ENCODE peak calls at places on chromosome 2, in four cellular contexts. One of them, this sample, is unnamed.
A peak's percentile ranks its signal among the peaks of the same experiment; 100 is the strongest.

GRCh38 chr2:150152240-150152639 is 335.2 kb downstream of the RND3 start:
- DNase-seq in gastrocnemius medialis: no peak
- DNase-seq in upper lobe of right lung: no peak
- DNase-seq in left lung: no peak
- DNase-seq in this sample: no peak

GRCh38 chr2:130370490-130370889 is 14.6 kb downstream of the PTPN18 start:
- DNase-seq in gastrocnemius medialis: no peak
- DNase-seq in upper lobe of right lung: no peak
- DNase-seq in left lung: no peak
- DNase-seq in this sample: peak; percentile 48

GRCh38 chr2:239313776-239314175 is 87.0 kb downstream of the HDAC4 start:
- DNase-seq in gastrocnemius medialis: no peak
- DNase-seq in upper lobe of right lung: no peak
- DNase-seq in left lung: no peak
- DNase-seq in this sample: no peak

GRCh38 chr2:200225943-200226342 is 80.5 kb upstream of the SPATS2L start:
- DNase-seq in gastrocnemius medialis: no peak
- DNase-seq in upper lobe of right lung: no peak
- DNase-seq in left lung: no peak
- DNase-seq in this sample: no peak

GRCh38 chr2:221529943-221530652 is 42.0 kb downstream of the EPHA4 start:
- DNase-seq in gastrocnemius medialis: no peak
- DNase-seq in upper lobe of right lung: no peak
- DNase-seq in left lung: no peak
- DNase-seq in this sample: no peak

GRCh38 chr2:168135630-168136029 is 111.8 kb downstream of the STK39 start:
- DNase-seq in gastrocnemius medialis: no peak
- DNase-seq in upper lobe of right lung: no peak
- DNase-seq in left lung: no peak
- DNase-seq in this sample: no peak

GRCh38 chr2:4972472-4972871 is 719.7 kb upstream of the SOX11 start:
- DNase-seq in gastrocnemius medialis: no peak
- DNase-seq in upper lobe of right lung: no peak
- DNase-seq in left lung: no peak
- DNase-seq in this sample: no peak

GRCh38 chr2:178271629-178272333 is 77.5 kb downstream of the OSBPL6 start:
- DNase-seq in gastrocnemius medialis: peak; percentile 96
- DNase-seq in upper lobe of right lung: no peak
- DNase-seq in left lung: no peak
- DNase-seq in this sample: no peak

GRCh38 chr2:196718796-196719564 is 79.5 kb downstream of the CCDC150 start:
- DNase-seq in gastrocnemius medialis: no peak
- DNase-seq in upper lobe of right lung: no peak
- DNase-seq in left lung: peak; percentile 76
- DNase-seq in this sample: no peak

GRCh38 chr2:207157162-207157481 is 8.6 kb downstream of the KLF7 start:
- DNase-seq in gastrocnemius medialis: no peak
- DNase-seq in upper lobe of right lung: no peak
- DNase-seq in left lung: no peak
- DNase-seq in this sample: no peak

GRCh38 chr2:128178650-128179460 is 87.9 kb downstream of the UGGT1 start:
- DNase-seq in gastrocnemius medialis: peak; percentile 26
- DNase-seq in upper lobe of right lung: no peak
- DNase-seq in left lung: no peak
- DNase-seq in this sample: no peak

GRCh38 chr2:85288244-85288725 is 39.5 kb downstream of the TGOLN2 start:
- DNase-seq in gastrocnemius medialis: no peak
- DNase-seq in upper lobe of right lung: no peak
- DNase-seq in left lung: no peak
- DNase-seq in this sample: no peak

GRCh38 chr2:144830543-144830942 is 310.6 kb upstream of the ZEB2 start:
- DNase-seq in gastrocnemius medialis: no peak
- DNase-seq in upper lobe of right lung: no peak
- DNase-seq in left lung: no peak
- DNase-seq in this sample: no peak

GRCh38 chr2:193695367-193695766 is 1500.6 kb upstream of the TMEFF2 start:
- DNase-seq in gastrocnemius medialis: no peak
- DNase-seq in upper lobe of right lung: no peak
- DNase-seq in left lung: no peak
- DNase-seq in this sample: no peak

GRCh38 chr2:145228506-145228905 is 708.6 kb upstream of the ZEB2 start:
- DNase-seq in gastrocnemius medialis: no peak
- DNase-seq in upper lobe of right lung: no peak
- DNase-seq in left lung: no peak
- DNase-seq in this sample: no peak

GRCh38 chr2:170563401-170563800 is 151.7 kb upstream of the SP5 start:
- DNase-seq in gastrocnemius medialis: no peak
- DNase-seq in upper lobe of right lung: no peak
- DNase-seq in left lung: no peak
- DNase-seq in this sample: no peak

GRCh38 chr2:174376967-174377366 is 18.6 kb upstream of the SCRN3 start:
- DNase-seq in gastrocnemius medialis: no peak
- DNase-seq in upper lobe of right lung: no peak
- DNase-seq in left lung: no peak
- DNase-seq in this sample: no peak

GRCh38 chr2:233242231-233242917 is 9.1 kb upstream of the ATG16L1 start:
- DNase-seq in gastrocnemius medialis: no peak
- DNase-seq in upper lobe of right lung: no peak
- DNase-seq in left lung: no peak
- DNase-seq in this sample: no peak

GRCh38 chr2:95058989-95059601 is 33.6 kb downstream of the MAL start:
- DNase-seq in gastrocnemius medialis: no peak
- DNase-seq in upper lobe of right lung: peak; percentile 59
- DNase-seq in left lung: no peak
- DNase-seq in this sample: no peak

GRCh38 chr2:179812501-179812900 is 48.9 kb downstream of the ZNF385B start:
- DNase-seq in gastrocnemius medialis: no peak
- DNase-seq in upper lobe of right lung: no peak
- DNase-seq in left lung: no peak
- DNase-seq in this sample: no peak

GRCh38 chr2:96098900-96099590 is 17.3 kb downstream of the ADRA2B start:
- DNase-seq in gastrocnemius medialis: peak; percentile 45
- DNase-seq in upper lobe of right lung: peak; percentile 46
- DNase-seq in left lung: peak; percentile 69
- DNase-seq in this sample: no peak

GRCh38 chr2:9769171-9770005 is 73.9 kb upstream of the TAF1B start:
- DNase-seq in gastrocnemius medialis: no peak
- DNase-seq in upper lobe of right lung: peak; percentile 65
- DNase-seq in left lung: peak; percentile 66
- DNase-seq in this sample: peak; percentile 60

GRCh38 chr2:39470580-39470979 is 33.5 kb upstream of the MAP4K3 start:
- DNase-seq in gastrocnemius medialis: no peak
- DNase-seq in upper lobe of right lung: no peak
- DNase-seq in left lung: no peak
- DNase-seq in this sample: no peak

GRCh38 chr2:39468574-39469331 is 31.7 kb upstream of the MAP4K3 start:
- DNase-seq in gastrocnemius medialis: no peak
- DNase-seq in upper lobe of right lung: no peak
- DNase-seq in left lung: no peak
- DNase-seq in this sample: no peak

GRCh38 chr2:39466311-39466710 is 29.2 kb upstream of the MAP4K3 start:
- DNase-seq in gastrocnemius medialis: no peak
- DNase-seq in upper lobe of right lung: no peak
- DNase-seq in left lung: no peak
- DNase-seq in this sample: no peak

GRCh38 chr2:39464867-39465266 is 27.8 kb upstream of the MAP4K3 start:
- DNase-seq in gastrocnemius medialis: no peak
- DNase-seq in upper lobe of right lung: no peak
- DNase-seq in left lung: no peak
- DNase-seq in this sample: no peak

GRCh38 chr2:39469807-39470206 is 32.7 kb upstream of the MAP4K3 start:
- DNase-seq in gastrocnemius medialis: no peak
- DNase-seq in upper lobe of right lung: no peak
- DNase-seq in left lung: no peak
- DNase-seq in this sample: peak; percentile 52
- H3K4me3 ChIP-seq in gastrocnemius medialis: no peak overlapping the region
- H3K4me3 ChIP-seq in upper lobe of right lung: no peak overlapping the region
- H3K4me3 ChIP-seq in left lung: no peak overlapping the region
- H3K4me3 ChIP-seq in this sample: no peak overlapping the region

GRCh38 chr2:148545387-148546256 is 98.9 kb upstream of the EPC2 start:
- DNase-seq in gastrocnemius medialis: no peak
- DNase-seq in upper lobe of right lung: no peak
- DNase-seq in left lung: no peak
- DNase-seq in this sample: no peak

GRCh38 chr2:148540022-148540421 is 104.5 kb upstream of the EPC2 start:
- DNase-seq in gastrocnemius medialis: no peak
- DNase-seq in upper lobe of right lung: no peak
- DNase-seq in left lung: no peak
- DNase-seq in this sample: no peak

GRCh38 chr2:148542614-148543013 is 101.9 kb upstream of the EPC2 start:
- DNase-seq in gastrocnemius medialis: no peak
- DNase-seq in upper lobe of right lung: no peak
- DNase-seq in left lung: no peak
- DNase-seq in this sample: no peak

GRCh38 chr2:148538375-148538774 is 106.2 kb upstream of the EPC2 start:
- DNase-seq in gastrocnemius medialis: no peak
- DNase-seq in upper lobe of right lung: no peak
- DNase-seq in left lung: no peak
- DNase-seq in this sample: no peak

GRCh38 chr2:148541792-148542191 is 102.8 kb upstream of the EPC2 start:
- DNase-seq in gastrocnemius medialis: no peak
- DNase-seq in upper lobe of right lung: no peak
- DNase-seq in left lung: no peak
- DNase-seq in this sample: no peak
- H3K27me3 ChIP-seq in gastrocnemius medialis: no peaks in the 10 kb centered on the region
- H3K27me3 ChIP-seq in upper lobe of right lung: no peaks in the 10 kb centered on the region
- H3K27me3 ChIP-seq in left lung: no peaks in the 10 kb centered on the region
- H3K27me3 ChIP-seq in this sample: no peaks in the 10 kb centered on the region

DNA sequence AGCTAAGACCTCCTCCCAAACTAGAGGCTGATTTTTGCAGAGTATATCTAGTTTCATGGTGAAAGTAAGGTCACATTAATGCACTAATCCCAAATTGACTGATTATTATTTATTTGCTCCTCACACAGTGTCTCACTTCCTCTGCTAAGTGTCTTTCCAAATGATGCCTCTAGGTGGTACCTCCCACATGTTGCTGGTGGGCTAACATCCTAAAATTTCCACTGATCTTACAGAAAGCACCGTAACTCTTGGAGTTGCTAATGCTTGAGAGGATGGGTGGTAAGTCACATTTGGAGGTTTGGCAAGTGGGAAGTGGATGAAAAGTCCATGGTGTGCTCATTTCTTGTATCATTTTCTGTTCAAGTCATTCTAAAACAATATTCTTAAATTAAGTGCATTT is 428.7 kb upstream of the GYPC start:
- DNase-seq in gastrocnemius medialis: no peak
- DNase-seq in upper lobe of right lung: no peak
- DNase-seq in left lung: no peak
- DNase-seq in this sample: no peak
- TF ChIP-seq CTCF in gastrocnemius medialis: no peak
- TF ChIP-seq CTCF in upper lobe of right lung: peak; percentile 17
- TF ChIP-seq CTCF in left lung: no peak
- TF ChIP-seq CTCF in this sample: peak; percentile 22

DNA sequence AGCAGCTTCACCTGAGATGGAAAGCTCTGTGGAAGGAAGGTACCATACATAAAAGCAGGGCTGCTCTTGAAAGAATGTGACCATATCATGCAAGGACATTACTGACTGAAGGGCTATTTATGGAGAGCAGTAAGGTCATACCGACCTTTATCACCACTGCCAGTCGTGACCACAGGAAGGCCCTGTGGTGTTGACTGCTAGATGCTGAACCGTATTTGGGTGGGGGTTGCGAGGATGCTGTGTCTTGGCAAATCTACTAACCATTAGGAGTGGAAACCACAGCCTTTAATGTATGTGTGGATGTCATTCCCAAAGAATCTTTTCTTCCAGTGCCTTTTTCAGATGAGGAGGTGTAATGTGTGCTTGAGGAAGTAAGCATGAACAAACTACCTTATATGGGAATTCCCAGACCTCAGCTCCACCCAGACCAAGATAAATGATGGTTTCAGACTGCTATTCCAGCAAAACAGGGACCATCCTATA is 60.8 kb downstream of the LIMS1 start:
- DNase-seq in gastrocnemius medialis: no peak
- DNase-seq in upper lobe of right lung: no peak
- DNase-seq in left lung: no peak
- DNase-seq in this sample: no peak
- H3K4me3 ChIP-seq in gastrocnemius medialis: no peak overlapping the region
- H3K4me3 ChIP-seq in upper lobe of right lung: no peak overlapping the region
- H3K4me3 ChIP-seq in left lung: no peak overlapping the region
- H3K4me3 ChIP-seq in this sample: peak overlapping the region; percentile 29

GRCh38 chr2:70769450-70769849 is 1.4 kb upstream of the ADD2 start:
- DNase-seq in gastrocnemius medialis: no peak
- DNase-seq in upper lobe of right lung: no peak
- DNase-seq in left lung: no peak
- DNase-seq in this sample: no peak
- H3K27me3 ChIP-seq in gastrocnemius medialis: peaks cover 40% of the 10 kb centered on the region
- H3K27me3 ChIP-seq in upper lobe of right lung: peaks cover 45% of the 10 kb centered on the region
- H3K27me3 ChIP-seq in left lung: peaks cover 97% of the 10 kb centered on the region
- H3K27me3 ChIP-seq in this sample: peaks cover 1% of the 10 kb centered on the region

GRCh38 chr2:162086904-162087303 is 12.9 kb upstream of the DPP4 start:
- DNase-seq in gastrocnemius medialis: no peak
- DNase-seq in upper lobe of right lung: no peak
- DNase-seq in left lung: no peak
- DNase-seq in this sample: no peak

GRCh38 chr2:162090109-162090508 is 16.1 kb upstream of the DPP4 start:
- DNase-seq in gastrocnemius medialis: no peak
- DNase-seq in upper lobe of right lung: no peak
- DNase-seq in left lung: no peak
- DNase-seq in this sample: no peak

GRCh38 chr2:162092656-162093556 is 18.9 kb upstream of the DPP4 start:
- DNase-seq in gastrocnemius medialis: peak; percentile 50
- DNase-seq in upper lobe of right lung: no peak
- DNase-seq in left lung: no peak
- DNase-seq in this sample: no peak

GRCh38 chr2:162092008-162092390 is 18.0 kb upstream of the DPP4 start:
- DNase-seq in gastrocnemius medialis: no peak
- DNase-seq in upper lobe of right lung: no peak
- DNase-seq in left lung: no peak
- DNase-seq in this sample: no peak

DNA sequence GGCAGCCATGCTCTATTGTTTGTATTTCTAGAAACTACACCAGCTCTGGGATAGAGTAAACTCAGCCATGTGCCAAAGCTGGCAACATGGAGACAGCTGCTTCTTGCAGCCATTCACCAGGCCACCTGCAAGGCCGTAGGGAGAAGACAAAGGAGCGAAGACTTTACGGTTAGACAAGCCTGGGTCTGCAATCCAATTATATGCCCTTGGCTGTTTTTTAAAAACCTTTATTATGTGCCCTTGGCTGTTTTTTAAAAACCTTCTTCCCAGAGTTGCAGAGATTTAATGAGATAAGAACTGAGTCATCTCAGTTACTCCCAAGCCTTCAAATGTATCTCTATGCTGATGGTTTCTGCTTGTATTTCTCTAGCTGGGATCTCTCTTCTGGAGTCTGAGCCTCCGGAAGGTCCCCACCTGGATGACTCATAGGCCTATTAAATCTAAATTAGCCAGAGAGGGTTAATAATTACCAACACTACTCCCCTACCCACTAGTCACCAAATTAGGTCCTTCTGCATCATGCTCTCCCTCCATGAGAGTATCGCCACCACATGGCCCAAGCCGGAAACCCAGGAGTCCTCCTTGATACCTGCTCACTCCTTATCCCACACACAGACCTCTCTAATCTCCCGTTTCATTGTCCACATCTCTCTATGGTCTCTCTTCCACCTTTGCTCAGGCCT is 17.5 kb upstream of the DPP4 start:
- DNase-seq in gastrocnemius medialis: no peak
- DNase-seq in upper lobe of right lung: no peak
- DNase-seq in left lung: no peak
- DNase-seq in this sample: no peak
- TF ChIP-seq CTCF in gastrocnemius medialis: no peak
- TF ChIP-seq CTCF in upper lobe of right lung: no peak
- TF ChIP-seq CTCF in left lung: no peak
- TF ChIP-seq CTCF in this sample: peak; percentile 34

This sample was measured in GM06990.